ENCODE peak calls at places on chromosomes 1 and 21, in ten cellular contexts. Q is left ventricle myocardium inferior; R is heart left ventricle; V is colonic mucosa; M is brain microvascular endothelial cell; T is astrocyte; N is CD8-positive, alpha-beta memory T cell; I is Peyer's patch; K is neural progenitor cell; G is heart right ventricle. S is an unnamed sample. For H3K36me3, the result is how much of the 10 kb centered on the place peaks cover.

GRCh38 chr21:39660191-39660590 is 47.5 kb downstream of the B3GALT5 start:
- DNase-seq in M (peak), I (no peak), K (no peak), R (peak), N (no peak), Q (peak), G (peak), T (peak), V (peak), S (peak)

GRCh38 chr1:213987422-213987875 is 324 bp upstream of the PROX1 start:
- DNase-seq in N (no peak), R (peak), M (no peak), G (no peak), T (no peak), I (no peak), V (no peak), Q (no peak), K (peak), S (no peak)

GRCh38 chr1:40143891-40144575 is 17.2 kb upstream of the RLF start:
- DNase-seq in R (peak), G (peak), I (peak), Q (no peak), K (peak), V (peak), N (peak), M (peak), T (peak), S (peak)

GRCh38 chr1:114685851-114686250 is 9.5 kb downstream of the AMPD1 start:
- DNase-seq in R (no peak), M (no peak), K (no peak), T (no peak), I (no peak), N (no peak), G (no peak), Q (no peak), V (no peak), S (no peak)

GRCh38 chr1:224736619-224737352 is 120.7 kb downstream of the CNIH3 start:
- DNase-seq in V (no peak), M (peak), T (peak), I (no peak), R (peak), K (no peak), G (peak), Q (peak), N (no peak), S (no peak)

GRCh38 chr1:13983393-13983792 is 283.4 kb downstream of the PRDM2 start:
- DNase-seq in Q (no peak), N (no peak), R (no peak), G (no peak), T (no peak), V (no peak), M (no peak), I (no peak), K (no peak), S (no peak)

GRCh38 chr1:47684964-47685762 is 247.3 kb downstream of the FOXD2 start:
- DNase-seq in K (no peak), R (no peak), G (no peak), M (peak), N (no peak), V (peak), Q (no peak), T (peak), I (no peak), S (peak)

GRCh38 chr1:182163821-182164223 is 102.3 kb upstream of the ZNF648 start:
- DNase-seq in T (no peak), G (no peak), K (no peak), R (no peak), N (no peak), I (no peak), Q (peak), M (no peak), V (no peak), S (no peak)

GRCh38 chr1:78075621-78076020 is 29.9 kb downstream of the GIPC2 start:
- DNase-seq in V (no peak), M (no peak), R (no peak), Q (no peak), K (no peak), T (no peak), G (peak), N (no peak), I (no peak), S (no peak)

GRCh38 chr1:200438911-200439310 is 29.1 kb upstream of the ZNF281 start:
- DNase-seq in M (no peak), R (no peak), N (no peak), K (no peak), T (peak), G (no peak), Q (no peak), V (no peak), I (no peak), S (no peak)

GRCh38 chr1:28378906-28379305 is 9.4 kb downstream of the PHACTR4 start:
- DNase-seq in G (no peak), I (no peak), V (no peak), R (no peak), K (no peak), T (no peak), Q (no peak), N (no peak), M (no peak), S (no peak)

GRCh38 chr1:23371987-23372386 is 2.4 kb upstream of the ZNF436 start:
- DNase-seq in N (no peak), R (no peak), V (no peak), G (no peak), I (no peak), K (peak), M (no peak), Q (no peak), T (no peak), S (no peak)

GRCh38 chr1:27971674-27972073 is 11.9 kb downstream of the XKR8 start:
- DNase-seq in M (no peak), V (no peak), G (peak), T (no peak), I (no peak), Q (no peak), N (no peak), R (no peak), K (no peak), S (no peak)

GRCh38 chr1:187266051-187266450 is 437.3 kb downstream of the PLA2G4A start:
- DNase-seq in N (no peak), G (no peak), Q (no peak), V (no peak), R (no peak), M (no peak), K (no peak), I (no peak), T (no peak), S (no peak)

GRCh38 chr1:29630756-29631155 is 394.4 kb downstream of the PTPRU start:
- DNase-seq in Q (no peak), K (no peak), N (no peak), T (no peak), G (no peak), V (no peak), I (no peak), R (no peak), M (no peak), S (no peak)

GRCh38 chr21:35940074-35940927 is 120.0 kb downstream of the SETD4 start:
- DNase-seq in T (peak), G (peak), V (peak), N (no peak), K (peak), M (peak), I (no peak), R (peak), Q (no peak), S (peak)

GRCh38 chr21:14956826-14957225 is 108.0 kb downstream of the NRIP1 start:
- DNase-seq in T (peak), Q (no peak), G (no peak), K (no peak), I (no peak), M (peak), N (no peak), R (no peak), V (no peak), S (no peak)

GRCh38 chr21:45580576-45581321 is 38.5 kb upstream of the SLC19A1 start:
- DNase-seq in T (no peak), I (no peak), K (no peak), Q (no peak), V (peak), R (no peak), G (no peak), N (no peak), M (no peak), S (no peak)

GRCh38 chr21:41605178-41605933 is 97.4 kb upstream of the TMPRSS2 start:
- DNase-seq in K (peak), I (no peak), N (no peak), V (no peak), R (no peak), Q (no peak), T (no peak), G (no peak), M (no peak), S (no peak)

GRCh38 chr1:54300395-54300794 is 100.4 kb downstream of the MRPL37 start:
- DNase-seq in I (no peak), Q (no peak), T (no peak), R (no peak), G (no peak), M (no peak), N (no peak), K (no peak), V (no peak), S (no peak)
- H3K36me3 ChIP-seq in I (under half), Q (under half), T (under half), R (under half), G (under half), M (under half), N (under half), K (under half), V (under half), S (under half)

DNA sequence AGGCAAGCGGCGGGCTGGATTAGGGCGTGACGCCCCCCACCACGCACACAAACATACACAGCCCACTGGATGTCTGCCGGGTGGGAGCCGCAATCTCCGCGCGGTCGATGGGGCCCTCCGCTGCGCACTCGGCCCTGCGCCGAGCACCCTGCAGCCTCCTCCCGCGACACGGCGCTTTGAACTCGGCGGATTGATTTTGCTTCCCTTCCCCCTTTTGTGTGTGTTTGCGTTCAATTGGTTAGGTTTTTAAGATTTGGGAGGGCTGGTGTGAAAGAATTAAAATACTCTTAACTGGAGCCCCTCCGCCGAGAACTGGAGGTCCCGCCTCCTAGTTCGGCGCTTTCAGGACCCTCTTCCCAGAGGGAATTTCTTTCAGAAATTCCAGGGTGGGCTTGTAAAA is 7.8 kb upstream of the BARHL2 start:
- DNase-seq in Q (no peak), M (no peak), V (no peak), K (peak), N (no peak), R (no peak), I (no peak), G (no peak), T (no peak), S (no peak)
- H3K4me3 ChIP-seq in Q (peak), M (no peak), V (no peak), K (peak), N (no peak), R (peak), I (no peak), G (peak), T (no peak), S (peak)

GRCh38 chr21:33334191-33334590 is 9.4 kb downstream of the IFNAR1 start:
- DNase-seq in I (no peak), V (no peak), K (no peak), M (no peak), T (no peak), N (no peak), Q (no peak), R (no peak), G (no peak), S (no peak)
- H3K36me3 ChIP-seq in I (under half), V (under half), K (under half), M (under half), T (under half), N (under half), Q (under half), R (under half), G (under half), S (under half)

GRCh38 chr1:52914463-52914862 is 7.1 kb downstream of the ECHDC2 start:
- DNase-seq in K (no peak), R (no peak), Q (no peak), M (no peak), V (no peak), N (no peak), I (no peak), G (no peak), T (no peak), S (no peak)

GRCh38 chr1:52913014-52913413 is 8.5 kb downstream of the ECHDC2 start:
- DNase-seq in Q (no peak), G (no peak), R (no peak), I (no peak), V (no peak), M (no peak), N (no peak), K (no peak), T (no peak), S (no peak)

GRCh38 chr1:52913537-52913936 is 8.0 kb downstream of the ECHDC2 start:
- DNase-seq in M (no peak), K (peak), R (no peak), T (no peak), G (no peak), N (no peak), Q (no peak), I (no peak), V (no peak), S (no peak)

GRCh38 chr1:52907812-52908153 is 13.8 kb downstream of the ECHDC2 start:
- DNase-seq in K (no peak), G (no peak), M (no peak), T (no peak), N (no peak), R (no peak), I (no peak), V (no peak), Q (no peak), S (no peak)

GRCh38 chr1:52911541-52911940 is 10.0 kb downstream of the ECHDC2 start:
- DNase-seq in I (no peak), T (no peak), R (no peak), Q (no peak), G (no peak), K (no peak), M (no peak), V (no peak), N (no peak), S (no peak)
- H3K4me3 ChIP-seq in I (no peak), T (no peak), R (no peak), Q (no peak), G (no peak), K (no peak), M (no peak), V (no peak), N (no peak), S (no peak)

GRCh38 chr21:42973309-42973990 is 912 bp upstream of the PKNOX1 start:
- DNase-seq in Q (no peak), T (no peak), R (peak), G (no peak), V (no peak), N (peak), M (no peak), K (no peak), I (no peak), S (no peak)
- H3K36me3 ChIP-seq in Q (under half), T (under half), R (under half), G (under half), V (under half), N (under half), M (under half), K (under half), I (under half), S (under half)

DNA sequence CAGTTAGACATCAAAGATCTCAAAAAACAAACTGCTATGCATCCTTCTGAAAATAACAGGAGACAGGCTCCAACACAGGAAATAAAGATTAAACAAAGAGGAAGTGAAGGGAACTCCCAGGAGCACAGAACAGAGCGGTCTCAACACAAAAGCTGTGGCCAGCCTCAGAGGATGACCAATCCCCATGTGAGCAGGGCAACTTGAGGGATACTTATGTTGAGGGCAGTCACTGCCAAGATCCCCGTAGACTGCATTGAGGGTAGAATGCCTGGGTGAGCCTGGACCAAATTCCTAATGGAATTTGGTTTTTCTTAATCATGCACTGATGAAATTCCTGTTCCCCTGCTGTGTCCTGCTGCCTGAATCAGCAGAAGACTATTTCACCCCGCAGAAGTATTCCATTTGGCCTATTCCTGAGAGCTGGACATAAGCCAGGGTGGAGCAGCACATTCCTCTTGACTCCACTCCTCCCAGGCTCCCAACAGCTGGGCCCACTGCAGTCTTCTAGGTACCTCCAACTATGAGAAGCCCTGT is 49.0 kb downstream of the JAK1 start:
- DNase-seq in M (peak), Q (peak), N (no peak), T (peak), K (peak), I (no peak), V (peak), G (peak), R (peak), S (peak)
- H3K4me3 ChIP-seq in M (no peak), Q (no peak), N (no peak), T (peak), K (no peak), I (no peak), V (no peak), G (no peak), R (no peak), S (no peak)

S was measured in MG63.